ENCODE peak calls at places on chromosomes 12 and 14, in nine cellular contexts. R, W, F, H, S, Q, B, C and X are unnamed samples.

GRCh38 chr12:121598672-121599287 is 18.0 kb upstream of the KDM2B start:
- DNase-seq in S (no peak), B (no peak), R (no peak), W (no peak), F (no peak), H (no peak), Q (no peak), C (no peak), X (no peak)

GRCh38 chr14:70919774-70920173 is 12.5 kb downstream of the PCNX1 start:
- DNase-seq in C (no peak), H (no peak), F (no peak), S (no peak), B (peak), Q (no peak), R (no peak), W (no peak), X (no peak)

GRCh38 chr14:58572092-58572853 is 65.5 kb upstream of the DACT1 start:
- DNase-seq in Q (peak), W (no peak), B (no peak), F (peak), R (no peak), C (no peak), S (no peak), H (no peak), X (no peak)

GRCh38 chr14:75279153-75279738 is 618 bp downstream of the FOS start:
- DNase-seq in R (peak), Q (peak), B (no peak), S (no peak), W (no peak), C (peak), H (no peak), F (peak), X (no peak)

GRCh38 chr12:49339464-49339861 is 2.5 kb upstream of the C1QL4 start:
- DNase-seq in Q (no peak), R (no peak), B (no peak), C (no peak), H (no peak), S (no peak), W (peak), F (no peak), X (no peak)

GRCh38 chr12:121872546-121873223 is 14.0 kb upstream of the HPD start:
- DNase-seq in F (peak), Q (no peak), S (no peak), B (no peak), C (no peak), R (no peak), H (no peak), W (no peak), X (no peak)

GRCh38 chr12:6323340-6323994 is 13.0 kb downstream of the PLEKHG6 start:
- DNase-seq in R (no peak), B (peak), C (no peak), H (no peak), S (no peak), Q (peak), F (peak), W (peak), X (peak)

GRCh38 chr14:78005325-78005724 is 164.8 kb upstream of the NRXN3 start:
- DNase-seq in W (no peak), C (no peak), S (no peak), R (no peak), H (no peak), B (peak), Q (no peak), F (no peak), X (no peak)

GRCh38 chr14:68820119-68820518 is 27.3 kb upstream of the ZFP36L1 start:
- DNase-seq in F (no peak), H (no peak), C (no peak), W (peak), S (no peak), R (no peak), B (no peak), Q (no peak), X (no peak)

GRCh38 chr14:67480011-67480410 is 8.5 kb downstream of the TMEM229B start:
- DNase-seq in H (no peak), Q (no peak), R (no peak), B (no peak), W (no peak), C (no peak), S (no peak), F (no peak), X (no peak)

GRCh38 chr12:14602128-14602527 is 34.4 kb upstream of the PLBD1 start:
- DNase-seq in Q (no peak), F (no peak), C (no peak), R (no peak), B (no peak), H (no peak), S (no peak), W (no peak), X (no peak)

GRCh38 chr14:30272848-30273563 is 286.0 kb upstream of the G2E3 start:
- DNase-seq in S (no peak), R (no peak), Q (no peak), F (peak), H (no peak), C (no peak), W (no peak), B (no peak), X (no peak)

GRCh38 chr12:89316705-89317139 is 35.6 kb downstream of the DUSP6 start:
- DNase-seq in S (no peak), W (no peak), H (no peak), R (no peak), Q (no peak), C (no peak), B (no peak), F (no peak), X (no peak)

GRCh38 chr12:123942277-123942653 is 30.4 kb downstream of the CCDC92 start:
- DNase-seq in Q (no peak), R (no peak), C (no peak), H (no peak), F (peak), B (no peak), W (no peak), S (no peak), X (no peak)

GRCh38 chr14:52268191-52269061 is 928 bp downstream of the PTGDR start:
- DNase-seq in Q (no peak), R (no peak), C (no peak), F (no peak), H (no peak), S (no peak), B (no peak), W (peak), X (no peak)

GRCh38 chr14:63134801-63135200 is 69.4 kb upstream of the RHOJ start:
- DNase-seq in F (no peak), C (no peak), Q (no peak), H (no peak), S (no peak), R (no peak), W (no peak), B (no peak), X (no peak)

GRCh38 chr12:120257041-120257821 is 8.3 kb downstream of the PXN start:
- DNase-seq in F (peak), H (no peak), W (peak), S (no peak), Q (no peak), R (peak), C (peak), B (no peak), X (no peak)

GRCh38 chr12:25935355-25936144 is 22.9 kb upstream of the RASSF8 start:
- DNase-seq in S (no peak), C (no peak), H (no peak), W (no peak), Q (no peak), B (no peak), R (no peak), F (no peak), X (no peak)

GRCh38 chr12:113413488-113413939 is 8.7 kb upstream of the SDSL start:
- DNase-seq in C (no peak), Q (no peak), R (no peak), H (no peak), F (no peak), S (no peak), B (peak), W (peak), X (no peak)

GRCh38 chr14:98704441-98704840 is 567.6 kb downstream of the BCL11B start:
- DNase-seq in W (no peak), Q (peak), S (no peak), R (no peak), F (no peak), B (no peak), C (no peak), H (peak), X (no peak)

GRCh38 chr14:21526672-21527319 is 650 bp upstream of the SALL2 start:
- DNase-seq in H (no peak), S (no peak), R (no peak), W (peak), Q (no peak), B (no peak), F (no peak), C (no peak), X (no peak)

GRCh38 chr12:115004469-115005146 is 320.6 kb upstream of the TBX3 start:
- DNase-seq in W (no peak), R (no peak), B (no peak), S (no peak), Q (no peak), H (no peak), C (peak), F (no peak), X (no peak)

GRCh38 chr12:113259499-113259953 is 38.3 kb downstream of the TPCN1 start:
- DNase-seq in F (peak), W (peak), R (peak), S (no peak), H (no peak), B (no peak), Q (no peak), C (no peak), X (no peak)

GRCh38 chr12:52050116-52050770 is 999 bp upstream of the NR4A1 start:
- DNase-seq in B (no peak), R (no peak), Q (no peak), W (peak), S (no peak), F (no peak), H (no peak), C (no peak), X (no peak)

GRCh38 chr12:132593938-132594358 is 16.4 kb downstream of the LRCOL1 start:
- DNase-seq in Q (no peak), C (peak), S (peak), H (no peak), B (peak), R (peak), W (peak), F (peak), X (peak)

GRCh38 chr14:77043177-77043983 is 14.9 kb upstream of the IRF2BPL start:
- DNase-seq in H (peak), Q (peak), S (no peak), C (no peak), R (peak), B (peak), W (peak), F (peak), X (no peak)